ENCODE peak calls at places on chromosomes 3 and 15, in seven cellular contexts. W, M, G, F, V, C and T are unnamed samples.

GRCh38 chr3:16441306-16441898 is 72.1 kb downstream of the RFTN1 start:
- DNase-seq in W (peak), M (no peak), G (no peak), F (no peak), V (peak), C (no peak), T (no peak)

GRCh38 chr15:65833501-65834220 is 35.6 kb upstream of the RAB11A start:
- DNase-seq in W (peak), M (no peak), G (no peak), F (no peak), V (no peak), C (no peak), T (no peak)

GRCh38 chr15:53758412-53758811 is 1.1 kb downstream of the WDR72 start:
- DNase-seq in W (no peak), M (no peak), G (no peak), F (no peak), V (no peak), C (no peak), T (peak)

GRCh38 chr3:129037093-129037419 is 23.5 kb upstream of the GP9 start:
- DNase-seq in W (no peak), M (no peak), G (no peak), F (no peak), V (no peak), C (no peak), T (no peak)

GRCh38 chr15:77440378-77440999 is 19.8 kb downstream of the HMG20A start:
- DNase-seq in W (peak), M (peak), G (no peak), F (no peak), V (peak), C (peak), T (no peak)

GRCh38 chr3:156776871-156777270 is 49.3 kb upstream of the LEKR1 start:
- DNase-seq in W (no peak), M (no peak), G (no peak), F (no peak), V (no peak), C (no peak), T (no peak)

GRCh38 chr15:69816522-69816921 is 281.2 kb downstream of the TLE3 start:
- DNase-seq in W (no peak), M (no peak), G (no peak), F (no peak), V (no peak), C (no peak), T (no peak)

GRCh38 chr3:113223831-113224240 is 12.5 kb downstream of the BOC start:
- DNase-seq in W (peak), M (no peak), G (no peak), F (no peak), V (no peak), C (no peak), T (no peak)

GRCh38 chr3:157335677-157336076 is 101.0 kb upstream of the PTX3 start:
- DNase-seq in W (peak), M (peak), G (no peak), F (peak), V (peak), C (peak), T (peak)

GRCh38 chr3:33153782-33154181 is 40.0 kb downstream of the CRTAP start:
- DNase-seq in W (no peak), M (no peak), G (no peak), F (no peak), V (no peak), C (no peak), T (no peak)

GRCh38 chr3:14295777-14296176 is 106.6 kb upstream of the SLC6A6 start:
- DNase-seq in W (no peak), M (no peak), G (no peak), F (peak), V (peak), C (no peak), T (no peak)

GRCh38 chr15:82663186-82663600 is 16.0 kb upstream of the CPEB1 start:
- DNase-seq in W (peak), M (peak), G (no peak), F (peak), V (peak), C (no peak), T (peak)

GRCh38 chr3:115077501-115078250 is 69.4 kb downstream of the ZBTB20 start:
- DNase-seq in W (no peak), M (no peak), G (no peak), F (no peak), V (peak), C (no peak), T (no peak)

GRCh38 chr3:100425321-100425720 is 24.0 kb downstream of the LNP1 start:
- DNase-seq in W (no peak), M (no peak), G (no peak), F (no peak), V (no peak), C (no peak), T (no peak)